ENCODE peak calls at places on chromosomes 7 and 10, in eight cellular contexts. Q, K, O, N, H, E, J and G are unnamed samples.

GRCh38 chr10:102225646-102226541 is at the start of gene ELOVL3:
- DNase-seq in Q (peak; percentile 79), K (peak; percentile 95), O (peak; percentile 83), N (peak; percentile 91), H (peak; percentile 88), E (peak; percentile 93), J (peak; percentile 96), G (peak; percentile 77)

GRCh38 chr10:77837248-77837924 is 89.2 kb downstream of the DLG5 start:
- DNase-seq in Q (peak; percentile 71), K (peak; percentile 68), O (no peak), N (peak; percentile 83), H (peak; percentile 71), E (no peak), J (peak; percentile 52), G (peak; percentile 2)

GRCh38 chr10:30238836-30239235 is 110.2 kb downstream of the MTPAP start:
- DNase-seq in Q (no peak), K (no peak), O (no peak), N (no peak), H (no peak), E (no peak), J (no peak), G (no peak)

GRCh38 chr7:27048438-27048837 is 47.4 kb downstream of the HOXA1 start:
- DNase-seq in Q (no peak), K (no peak), O (no peak), N (no peak), H (no peak), E (no peak), J (no peak), G (no peak)

GRCh38 chr7:128154519-128154918 is 86.6 kb upstream of the LEP start:
- DNase-seq in Q (no peak), K (no peak), O (no peak), N (no peak), H (no peak), E (no peak), J (no peak), G (no peak)

GRCh38 chr7:101823086-101823485 is 5.7 kb downstream of the CUX1 start:
- DNase-seq in Q (no peak), K (no peak), O (no peak), N (no peak), H (no peak), E (no peak), J (no peak), G (no peak)

GRCh38 chr7:136214356-136214755 is 237.2 kb upstream of the MTPN start:
- DNase-seq in Q (no peak), K (no peak), O (no peak), N (no peak), H (no peak), E (no peak), J (no peak), G (no peak)

GRCh38 chr10:52949899-52950298 is 177.3 kb upstream of the MBL2 start:
- DNase-seq in Q (no peak), K (peak; percentile 1), O (no peak), N (no peak), H (no peak), E (peak; percentile 12), J (peak; percentile 6), G (no peak)

GRCh38 chr10:11689945-11690736 is 52.0 kb upstream of the ECHDC3 start:
- DNase-seq in Q (no peak), K (no peak), O (no peak), N (no peak), H (no peak), E (no peak), J (no peak), G (no peak)

GRCh38 chr10:46094931-46095755 is 49.1 kb upstream of the MSMB start:
- DNase-seq in Q (no peak), K (no peak), O (no peak), N (no peak), H (no peak), E (no peak), J (no peak), G (no peak)

GRCh38 chr10:93336110-93336509 is 146.0 kb downstream of the MYOF start:
- DNase-seq in Q (no peak), K (no peak), O (no peak), N (no peak), H (no peak), E (no peak), J (no peak), G (no peak)

GRCh38 chr10:117541909-117542705 is 439 bp upstream of the EMX2 start:
- DNase-seq in Q (no peak), K (peak; percentile 23), O (peak; percentile 67), N (no peak), H (peak; percentile 83), E (no peak), J (no peak), G (no peak)

GRCh38 chr10:17226891-17227303 is 1.1 kb upstream of the VIM start:
- DNase-seq in Q (no peak), K (no peak), O (no peak), N (no peak), H (no peak), E (no peak), J (no peak), G (no peak)

GRCh38 chr10:75984067-75984466 is 552.6 kb downstream of the LRMDA start:
- DNase-seq in Q (no peak), K (no peak), O (no peak), N (no peak), H (no peak), E (no peak), J (no peak), G (no peak)

GRCh38 chr10:12633776-12634390 is 284.5 kb downstream of the CAMK1D start:
- DNase-seq in Q (no peak), K (no peak), O (no peak), N (no peak), H (no peak), E (no peak), J (no peak), G (no peak)

GRCh38 chr10:49169776-49170175 is 18.4 kb downstream of the TMEM273 start:
- DNase-seq in Q (no peak), K (no peak), O (no peak), N (no peak), H (no peak), E (no peak), J (no peak), G (no peak)

GRCh38 chr10:60203993-60204618 is 185.6 kb downstream of the ANK3 start:
- DNase-seq in Q (no peak), K (peak; percentile 41), O (no peak), N (no peak), H (no peak), E (peak; percentile 22), J (peak; percentile 9), G (no peak)

GRCh38 chr10:132922872-132923271 is 19.5 kb downstream of the CFAP46 start:
- DNase-seq in Q (no peak), K (no peak), O (no peak), N (no peak), H (no peak), E (no peak), J (no peak), G (no peak)

GRCh38 chr7:2321020-2321419 is 6.8 kb upstream of the SNX8 start:
- DNase-seq in Q (no peak), K (no peak), O (no peak), N (no peak), H (peak; percentile 43), E (no peak), J (no peak), G (no peak)

GRCh38 chr10:110530131-110530831 is 32.6 kb downstream of the DUSP5 start:
- DNase-seq in Q (no peak), K (peak; percentile 72), O (no peak), N (no peak), H (peak; percentile 40), E (peak; percentile 68), J (no peak), G (no peak)

GRCh38 chr7:83640240-83640639 is 8.7 kb downstream of the SEMA3E start:
- DNase-seq in Q (no peak), K (no peak), O (no peak), N (no peak), H (no peak), E (no peak), J (no peak), G (no peak)

GRCh38 chr10:615583-616152 is 73.8 kb downstream of the DIP2C start:
- DNase-seq in Q (no peak), K (peak; percentile 89), O (no peak), N (no peak), H (no peak), E (no peak), J (no peak), G (no peak)

GRCh38 chr10:78630944-78631838 is 437.6 kb upstream of the ZMIZ1 start:
- DNase-seq in Q (no peak), K (peak; percentile 70), O (no peak), N (peak; percentile 36), H (no peak), E (no peak), J (no peak), G (no peak)

GRCh38 chr7:115340828-115341227 is 418.9 kb downstream of the MDFIC start:
- DNase-seq in Q (no peak), K (peak; percentile 91), O (no peak), N (no peak), H (no peak), E (no peak), J (no peak), G (no peak)

GRCh38 chr7:48017674-48018073 is 11.2 kb downstream of the SUN3 start:
- DNase-seq in Q (no peak), K (no peak), O (no peak), N (no peak), H (no peak), E (peak; percentile 77), J (no peak), G (no peak)

GRCh38 chr7:18550574-18550973 is 55.0 kb downstream of the HDAC9 start:
- DNase-seq in Q (no peak), K (no peak), O (no peak), N (no peak), H (no peak), E (no peak), J (no peak), G (no peak)

GRCh38 chr7:30453859-30454258 is 24.7 kb downstream of the NOD1 start:
- DNase-seq in Q (no peak), K (no peak), O (no peak), N (no peak), H (no peak), E (no peak), J (no peak), G (no peak)